ENCODE peak calls at places on chromosomes 16 and 17, in six cellular contexts. Y, L, S, T, N and J are unnamed samples.

GRCh38 chr17:15651001-15651582 is 31.6 kb upstream of the FBXW10B start:
- DNase-seq in Y (no peak), L (no peak), S (no peak), T (no peak), N (peak; percentile 29), J (no peak)

GRCh38 chr16:87436225-87437172 is 44.4 kb downstream of the MAP1LC3B start:
- DNase-seq in Y (no peak), L (peak; percentile 63), S (no peak), T (peak; percentile 57), N (peak; percentile 83), J (no peak)

GRCh38 chr17:35087731-35088646 is 24.5 kb upstream of the RFFL start:
- DNase-seq in Y (peak; percentile 46), L (peak; percentile 41), S (no peak), T (peak; percentile 49), N (peak; percentile 74), J (no peak)

GRCh38 chr16:86549893-86550190 is 5.2 kb downstream of the MTHFSD start:
- DNase-seq in Y (no peak), L (no peak), S (no peak), T (no peak), N (no peak), J (no peak)

GRCh38 chr17:66548158-66548557 is 245.7 kb downstream of the PRKCA start:
- DNase-seq in Y (no peak), L (no peak), S (no peak), T (no peak), N (peak; percentile 75), J (no peak)

GRCh38 chr17:13918247-13918646 is 151.1 kb upstream of the COX10 start:
- DNase-seq in Y (no peak), L (no peak), S (no peak), T (no peak), N (no peak), J (no peak)

GRCh38 chr17:301681-302299 is 50.8 kb downstream of the RPH3AL start:
- DNase-seq in Y (peak; percentile 56), L (no peak), S (no peak), T (peak; percentile 9), N (peak; percentile 10), J (no peak)

GRCh38 chr16:4257646-4258556 is 14.9 kb downstream of the TFAP4 start:
- DNase-seq in Y (peak; percentile 63), L (peak; percentile 51), S (no peak), T (no peak), N (peak; percentile 66), J (no peak)

GRCh38 chr17:50560931-50561750 is 626 bp downstream of the CACNA1G start:
- DNase-seq in Y (no peak), L (no peak), S (no peak), T (no peak), N (peak; percentile 28), J (no peak)
- H3K4me3 ChIP-seq in Y (peak overlapping the region; percentile 70), L (peak overlapping the region; percentile 51), S (peak overlapping the region; percentile 75), T (peak overlapping the region; percentile 56), N (peak overlapping the region; percentile 46), J (no peak overlapping the region)

DNA sequence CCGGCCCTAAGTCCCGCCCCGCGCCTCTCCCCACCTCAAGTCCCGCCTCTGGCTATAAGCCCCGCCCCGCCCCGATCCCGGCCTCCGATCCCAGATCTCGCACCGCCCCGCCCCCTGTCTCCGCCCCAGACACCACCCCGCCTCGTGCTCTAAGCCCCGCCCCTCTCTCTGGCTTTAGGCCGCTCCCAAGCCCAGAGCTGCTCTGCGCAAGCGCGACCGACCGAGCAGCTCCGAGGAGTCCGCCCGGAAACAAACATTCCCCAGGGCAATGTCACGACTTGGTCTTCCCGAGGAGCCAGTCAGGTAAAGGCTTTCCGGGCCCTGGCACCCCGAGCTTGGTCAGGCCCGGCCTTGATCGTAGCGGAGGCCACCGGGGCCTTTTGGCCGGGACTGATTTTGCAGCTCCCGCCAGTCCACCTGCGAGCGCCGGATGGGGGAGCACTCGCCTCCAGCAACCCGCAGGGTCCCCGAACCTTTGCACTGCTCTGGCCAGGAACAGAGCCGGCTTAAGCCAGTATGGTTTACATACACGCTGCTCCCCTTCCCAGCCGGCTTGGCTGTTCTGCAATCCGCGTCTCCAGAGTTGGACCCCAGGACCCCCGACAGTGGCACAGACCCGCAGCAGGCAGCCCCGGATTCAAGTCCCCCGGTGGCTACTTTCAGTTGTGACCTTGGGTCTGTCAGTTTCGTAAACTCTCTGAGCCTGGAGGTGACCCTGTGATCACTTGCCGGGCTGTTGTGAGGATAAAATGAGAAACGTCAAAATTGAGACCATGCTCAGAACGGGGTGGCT is at the start of gene NUDT7:
- DNase-seq in Y (peak; percentile 99), L (peak; percentile 100), S (peak; percentile 98), T (peak; percentile 96), N (peak; percentile 99), J (peak; percentile 79)
- TF ChIP-seq CTCF in Y (peak; percentile 35), L (no peak), S (no peak), T (peak; percentile 37), N (no peak), J (peak; percentile 48)

DNA sequence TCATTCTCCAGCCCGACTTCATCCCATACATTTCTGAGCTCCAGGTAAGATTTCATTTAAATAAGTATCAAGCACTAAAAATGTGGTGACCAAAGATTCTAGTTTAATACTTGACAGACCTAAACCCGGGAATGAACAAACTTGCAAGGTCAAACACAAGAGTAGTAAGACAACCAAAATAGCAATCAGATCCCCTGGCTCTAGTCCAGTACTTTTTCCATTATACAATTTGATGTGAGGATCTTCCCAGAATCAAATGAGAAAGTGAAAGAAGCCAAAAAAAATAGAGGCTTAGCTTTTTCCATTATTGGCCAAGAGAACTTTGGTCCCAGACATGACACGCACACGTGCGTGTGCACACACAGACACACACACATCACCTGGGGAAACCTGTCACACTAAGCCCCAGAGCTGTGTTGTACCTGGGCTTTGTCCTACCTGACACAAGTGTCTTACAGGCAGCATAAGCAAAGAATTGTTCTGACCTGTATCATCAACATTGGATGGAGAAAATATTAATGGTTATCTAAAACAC is 300.6 kb upstream of the CDH5 start:
- DNase-seq in Y (no peak), L (no peak), S (no peak), T (no peak), N (no peak), J (no peak)
- H3K4me3 ChIP-seq in Y (no peak overlapping the region), L (no peak overlapping the region), S (no peak overlapping the region), T (no peak overlapping the region), N (no peak overlapping the region), J (no peak overlapping the region)

GRCh38 chr17:75371981-75372380 is 33.5 kb downstream of the GRB2 start:
- DNase-seq in Y (no peak), L (no peak), S (no peak), T (no peak), N (no peak), J (no peak)

GRCh38 chr17:75370288-75370687 is 35.2 kb downstream of the GRB2 start:
- DNase-seq in Y (peak; percentile 36), L (no peak), S (peak; percentile 33), T (no peak), N (peak; percentile 22), J (peak; percentile 32)

GRCh38 chr17:75367312-75367711 is 38.2 kb downstream of the GRB2 start:
- DNase-seq in Y (no peak), L (no peak), S (no peak), T (no peak), N (peak; percentile 26), J (peak; percentile 64)

GRCh38 chr17:75373290-75373689 is 32.2 kb downstream of the GRB2 start:
- DNase-seq in Y (no peak), L (no peak), S (no peak), T (no peak), N (no peak), J (no peak)

DNA sequence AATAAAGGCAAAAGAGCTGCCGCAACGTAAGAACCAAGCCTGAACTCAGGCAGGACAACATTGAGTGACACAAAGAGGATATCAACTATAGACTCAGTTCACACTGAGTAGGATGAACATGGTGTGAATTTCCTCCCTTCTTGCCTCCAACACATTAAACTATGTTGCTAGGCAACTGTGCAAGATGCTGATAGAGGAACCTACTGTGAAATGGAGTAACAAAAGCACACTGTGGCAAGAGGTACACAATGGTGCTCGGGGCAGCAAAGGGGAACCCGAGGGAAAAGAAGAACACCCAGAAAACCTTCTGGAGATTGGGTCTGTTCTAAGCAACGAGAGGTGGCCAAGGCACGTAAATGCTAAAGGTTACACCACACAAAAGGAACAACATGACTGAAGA is 34.1 kb downstream of the GRB2 start:
- DNase-seq in Y (no peak), L (no peak), S (no peak), T (no peak), N (no peak), J (no peak)
- TF ChIP-seq CTCF in Y (no peak), L (no peak), S (no peak), T (no peak), N (no peak), J (no peak)

GRCh38 chr17:82978765-82979349 is 100.6 kb upstream of the METRNL start:
- DNase-seq in Y (no peak), L (no peak), S (no peak), T (no peak), N (no peak), J (no peak)
- H3K4me3 ChIP-seq in Y (no peak overlapping the region), L (no peak overlapping the region), S (no peak overlapping the region), T (no peak overlapping the region), N (no peak overlapping the region), J (no peak overlapping the region)

GRCh38 chr16:28592979-28593553 is 3.8 kb downstream of the SULT1A2 start:
- DNase-seq in Y (no peak), L (no peak), S (no peak), T (no peak), N (no peak), J (no peak)

GRCh38 chr16:28592511-28592910 is 4.3 kb downstream of the SULT1A2 start:
- DNase-seq in Y (no peak), L (no peak), S (no peak), T (no peak), N (no peak), J (no peak)

GRCh38 chr16:28596115-28596630 is 677 bp downstream of the SULT1A2 start:
- DNase-seq in Y (no peak), L (no peak), S (no peak), T (peak; percentile 7), N (no peak), J (no peak)

GRCh38 chr16:28596840-28597691 is at the start of gene SULT1A2:
- DNase-seq in Y (no peak), L (no peak), S (no peak), T (peak; percentile 6), N (no peak), J (no peak)

GRCh38 chr16:28597692-28598261 is 927 bp upstream of the SULT1A2 start:
- DNase-seq in Y (no peak), L (no peak), S (no peak), T (no peak), N (peak; percentile 18), J (no peak)
- TF ChIP-seq CTCF in Y (no peak), L (no peak), S (no peak), T (no peak), N (no peak), J (peak; percentile 48)

GRCh38 chr17:38601539-38602351 is 4.0 kb downstream of the SRCIN1 start:
- DNase-seq in Y (no peak), L (no peak), S (no peak), T (peak; percentile 17), N (no peak), J (no peak)
- H3K4me3 ChIP-seq in Y (no peak overlapping the region), L (no peak overlapping the region), S (no peak overlapping the region), T (no peak overlapping the region), N (no peak overlapping the region), J (no peak overlapping the region)